ENCODE peak calls at places on chromosomes 2 and 18, in four cellular contexts. F is A549, P is IMR-90, X is GM12878. V is an unnamed sample.

GRCh38 chr2:19868705-19869550 is 32.9 kb downstream of the TTC32 start:
- DNase-seq in X (no peak), F (no peak), P (no peak), V (peak)

GRCh38 chr2:71069376-71069775 is 928 bp downstream of the NAGK start:
- DNase-seq in P (peak), F (no peak), X (no peak), V (peak)

GRCh38 chr2:96949701-96950350 is 36.6 kb downstream of the FAM178B start:
- DNase-seq in F (no peak), X (no peak), P (no peak), V (no peak)

GRCh38 chr18:2173464-2173863 is 397.8 kb downstream of the METTL4 start:
- DNase-seq in X (no peak), F (peak), P (peak), V (no peak)

GRCh38 chr18:56258178-56258577 is 380.2 kb downstream of the TXNL1 start:
- DNase-seq in X (no peak), F (no peak), P (peak), V (no peak)

GRCh38 chr2:180012523-180012922 is 5.4 kb upstream of the CWC22 start:
- DNase-seq in F (peak), X (no peak), P (peak), V (no peak)

GRCh38 chr2:228798931-228799588 is 472.0 kb downstream of the PID1 start:
- DNase-seq in X (no peak), P (no peak), F (no peak), V (no peak)

GRCh38 chr2:191866675-191867506 is 20.0 kb upstream of the CAVIN2 start:
- DNase-seq in P (peak), X (no peak), F (peak), V (peak)

GRCh38 chr2:46385786-46386577 is 88.8 kb downstream of the EPAS1 start:
- DNase-seq in P (peak), F (peak), X (no peak), V (no peak)

GRCh38 chr18:23844991-23845680 is 155.9 kb downstream of the LAMA3 start:
- DNase-seq in P (no peak), F (peak), X (no peak), V (no peak)

GRCh38 chr2:28103611-28104010 is 213.1 kb downstream of the BABAM2 start:
- DNase-seq in X (no peak), P (no peak), F (no peak), V (no peak)

GRCh38 chr2:125696573-125696972 is 959.4 kb upstream of the GYPC start:
- DNase-seq in F (peak), X (no peak), P (no peak), V (no peak)

GRCh38 chr2:33042819-33043218 is 96.1 kb downstream of the LTBP1 start:
- DNase-seq in P (no peak), X (no peak), F (no peak), V (no peak)

GRCh38 chr2:109510136-109511028 is 103.4 kb downstream of the SEPTIN10 start:
- DNase-seq in F (peak), P (peak), X (peak), V (peak)

GRCh38 chr2:75140288-75140687 is 59.0 kb downstream of the TACR1 start:
- DNase-seq in F (no peak), X (no peak), P (no peak), V (no peak)

GRCh38 chr2:205869439-205869838 is 187.1 kb downstream of the NRP2 start:
- DNase-seq in P (no peak), F (no peak), X (no peak), V (no peak)

GRCh38 chr2:47905454-47906260 is 641 bp downstream of the FBXO11 start:
- DNase-seq in X (no peak), F (peak), P (peak), V (peak)

GRCh38 chr2:33268246-33268831 is 208.1 kb upstream of the RASGRP3 start:
- DNase-seq in X (no peak), F (no peak), P (no peak), V (no peak)

GRCh38 chr2:7057865-7058400 is 140.7 kb downstream of the RNF144A start:
- DNase-seq in P (no peak), X (peak), F (no peak), V (no peak)

GRCh38 chr2:217256261-217256660 is 396.4 kb upstream of the TNP1 start:
- DNase-seq in P (peak), X (no peak), F (no peak), V (no peak)

GRCh38 chr2:68357608-68358337 is 7.3 kb upstream of the PLEK start:
- DNase-seq in F (peak), X (no peak), P (peak), V (peak)

GRCh38 chr18:32930695-32931301 is 158.0 kb upstream of the KLHL14 start:
- DNase-seq in F (peak), X (no peak), P (peak), V (peak)

GRCh38 chr2:64003239-64003638 is 16.0 kb downstream of the VPS54 start:
- DNase-seq in P (no peak), F (no peak), X (no peak), V (no peak)

GRCh38 chr2:105575626-105576025 is 169.1 kb upstream of the NCK2 start:
- DNase-seq in F (no peak), X (no peak), P (no peak), V (no peak)

GRCh38 chr18:13434854-13435253 is 216.3 kb downstream of the LDLRAD4 start:
- DNase-seq in F (no peak), X (no peak), P (no peak), V (no peak)

GRCh38 chr2:111072220-111072871 is 48.4 kb upstream of the BCL2L11 start:
- DNase-seq in F (peak), X (no peak), P (peak), V (no peak)

GRCh38 chr2:3001595-3002184 is 375.9 kb downstream of the EIPR1 start:
- DNase-seq in P (no peak), X (no peak), F (peak), V (peak)

GRCh38 chr18:21242141-21243040 is at the start of gene GREB1L:
- DNase-seq in P (no peak), F (peak), X (no peak), V (no peak)

GRCh38 chr2:9565436-9566153 is 10.0 kb upstream of the ADAM17 start:
- DNase-seq in X (no peak), F (peak), P (peak), V (no peak)

GRCh38 chr2:109355192-109355843 is 226.3 kb downstream of the SH3RF3 start:
- DNase-seq in F (no peak), P (no peak), X (no peak), V (no peak)

GRCh38 chr18:3157086-3157485 is 62.7 kb downstream of the MYOM1 start:
- DNase-seq in F (no peak), X (no peak), P (no peak), V (no peak)

GRCh38 chr2:2324565-2325101 is 6.4 kb downstream of the MYT1L start:
- DNase-seq in F (no peak), X (no peak), P (no peak), V (no peak)

GRCh38 chr2:168486440-168486839 is 30.4 kb downstream of the CERS6 start:
- DNase-seq in F (no peak), P (no peak), X (no peak), V (no peak)

GRCh38 chr18:70398076-70398475 is 109.2 kb downstream of the SOCS6 start:
- DNase-seq in X (no peak), P (no peak), F (no peak), V (no peak)

GRCh38 chr2:8374782-8375181 is 307.1 kb upstream of the ID2 start:
- DNase-seq in F (no peak), P (no peak), X (no peak), V (no peak)

GRCh38 chr2:136422512-136422911 is 304.6 kb upstream of the CXCR4 start:
- DNase-seq in P (no peak), F (no peak), X (no peak), V (no peak)
- TF ChIP-seq BHLHE40 in P (no peak), F (no peak), X (no peak), V (no peak)

GRCh38 chr18:80109676-80110078 is 615 bp downstream of the ADNP2 start:
- DNase-seq in F (peak), P (peak), X (no peak), V (peak)

GRCh38 chr18:80107396-80107795 is 1.7 kb upstream of the ADNP2 start:
- DNase-seq in F (no peak), P (no peak), X (no peak), V (no peak)

GRCh38 chr18:80108122-80108536 is 933 bp upstream of the ADNP2 start:
- DNase-seq in X (no peak), F (no peak), P (no peak), V (no peak)

GRCh38 chr18:80106482-80107051 is 2.5 kb upstream of the ADNP2 start:
- DNase-seq in F (no peak), X (no peak), P (peak), V (no peak)

DNA sequence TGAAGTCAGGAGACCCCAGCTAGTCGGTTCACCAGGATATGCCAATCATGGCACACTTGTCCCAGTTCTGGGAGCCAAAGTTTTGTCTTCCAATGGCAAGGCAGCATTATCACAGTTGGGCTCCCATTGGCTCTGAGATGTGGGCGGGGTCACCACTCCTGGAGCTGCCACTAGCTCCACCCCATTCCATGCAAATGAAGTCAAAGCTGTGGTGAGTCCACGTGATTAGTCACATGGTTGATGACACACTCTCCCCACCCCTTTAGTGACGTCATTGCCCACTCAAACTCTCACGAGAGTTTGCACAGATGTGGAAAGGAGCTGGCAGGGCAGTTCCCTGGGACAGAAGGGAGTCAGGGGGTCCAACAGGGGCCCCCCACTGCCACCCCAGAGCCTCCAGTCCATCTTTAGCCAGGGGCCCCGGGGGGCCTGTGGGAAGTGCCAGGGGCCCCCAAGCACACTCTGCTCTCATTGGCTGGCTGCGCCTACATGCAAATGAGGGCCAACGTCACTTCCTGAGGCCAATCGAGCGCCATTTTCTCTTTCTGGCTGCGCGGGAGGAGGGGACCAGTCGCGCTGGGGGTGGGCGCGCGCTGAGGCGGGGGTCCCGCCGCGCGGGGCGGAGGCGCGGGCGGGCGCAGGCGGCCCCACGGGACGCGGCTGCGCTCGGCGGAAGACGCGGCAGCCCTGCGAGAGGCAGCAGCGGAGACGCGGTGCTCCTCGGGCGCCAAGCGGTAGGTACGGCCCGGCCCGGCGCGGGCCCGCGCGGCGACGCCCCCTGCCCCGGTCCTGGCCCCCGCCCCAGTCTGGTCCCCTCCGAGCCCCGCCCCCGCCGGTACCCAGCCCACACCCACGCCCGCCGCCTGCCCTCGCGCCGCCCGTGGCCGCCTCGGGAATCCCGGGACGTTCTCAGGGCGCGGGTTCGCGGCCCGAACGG is at the start of gene ADNP2:
- DNase-seq in P (peak), F (peak), X (peak), V (peak)
- TF ChIP-seq POLR2A in P (peak), F (peak), X (peak), V (peak)

DNA sequence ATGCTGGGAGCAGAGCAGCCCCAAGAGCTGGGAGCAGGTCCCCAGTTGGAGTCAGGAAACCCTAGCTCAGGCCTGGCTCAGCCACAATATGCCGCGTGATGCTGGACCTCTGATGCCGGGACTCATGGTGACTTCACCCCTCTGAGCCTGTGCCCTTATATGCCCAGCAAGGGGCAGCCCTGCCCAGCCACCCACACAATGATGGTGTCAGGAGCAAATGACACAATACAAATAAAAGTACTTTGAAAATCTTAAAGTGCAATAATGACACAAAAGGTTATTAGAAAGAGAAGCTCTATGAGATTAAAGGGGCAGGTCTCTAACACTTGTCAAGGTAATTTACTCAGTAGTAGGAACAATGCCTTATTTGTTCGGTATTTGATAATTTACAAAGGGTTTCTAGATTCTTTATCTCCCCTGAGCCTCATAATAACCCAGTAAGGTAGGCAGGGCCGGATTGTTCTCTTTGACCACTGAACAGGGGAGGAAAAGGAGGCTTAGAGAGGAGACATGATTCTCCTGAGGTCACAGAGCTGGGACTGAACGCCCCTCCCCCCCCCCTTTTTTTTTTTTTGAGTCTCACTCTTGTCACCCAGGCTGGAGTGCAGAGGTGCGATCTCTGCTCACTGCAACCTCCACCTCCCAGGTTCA is 18.4 kb upstream of the KIF3C start:
- DNase-seq in P (no peak), X (no peak), F (peak), V (no peak)
- TF ChIP-seq BHLHE40 in P (no peak), X (no peak), F (no peak), V (no peak)

DNA sequence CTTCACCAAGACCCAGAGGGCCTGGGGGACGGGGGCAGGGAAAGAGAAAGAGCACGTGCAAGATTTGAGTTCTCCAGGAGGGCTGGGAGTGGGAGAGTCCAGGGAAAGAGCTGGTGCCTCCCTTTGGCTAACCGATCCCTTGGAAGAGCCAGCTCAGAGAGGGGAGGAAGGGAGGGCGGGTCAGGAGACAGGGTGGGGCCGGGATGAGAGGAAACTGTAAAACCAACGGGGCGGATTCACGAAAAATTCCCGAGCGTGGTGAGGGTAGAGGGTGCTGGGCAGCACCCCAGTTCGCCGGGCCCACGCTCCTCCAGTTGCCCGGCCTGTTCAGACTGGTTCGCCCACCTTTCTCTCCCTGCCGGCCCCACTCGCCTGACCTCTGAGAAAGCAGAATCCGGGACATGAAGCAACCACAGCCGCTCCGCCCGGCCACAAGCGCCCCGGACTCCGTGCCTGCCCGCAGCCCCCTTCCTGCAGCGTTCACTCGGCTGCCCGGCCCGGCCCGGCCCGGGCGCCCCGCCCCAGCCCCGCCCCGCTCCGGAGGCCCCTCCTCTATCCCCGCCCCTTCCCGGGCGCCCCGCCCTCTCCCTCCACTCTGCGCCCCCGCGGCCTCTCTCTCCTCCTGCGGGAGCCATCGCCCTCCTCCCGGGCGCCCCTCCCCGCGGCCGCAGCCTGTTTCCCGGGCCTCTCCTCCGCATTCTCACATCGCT is 230.9 kb upstream of the SMAD2 start:
- DNase-seq in F (peak), X (no peak), P (peak), V (peak)
- TF ChIP-seq POLR2A in F (peak), X (no peak), P (no peak), V (no peak)

V was measured in K562.